ENCODE peak calls at places on chromosomes 7 and 10, in five cellular contexts. One of them, this sample, is unnamed.

GRCh38 chr10:33258951-33259350 is 75.5 kb downstream of the NRP1 start:
- DNase-seq in ELF-1: peak; percentile 62
- DNase-seq in HEK293T: no peak
- DNase-seq in stimulated activated CD4-positive, alpha-beta T cell treated with anti-CD3 and anti-CD28 coated beads, Interleukin-1b, Interleukin-23, amount 100 ng/mL, for 4 hours: no peak
- DNase-seq in pancreas: no peak
- DNase-seq in this sample: no peak

GRCh38 chr10:6297951-6298381 is 95.2 kb downstream of the PFKFB3 start:
- DNase-seq in ELF-1: no peak
- DNase-seq in HEK293T: no peak
- DNase-seq in stimulated activated CD4-positive, alpha-beta T cell treated with anti-CD3 and anti-CD28 coated beads, Interleukin-1b, Interleukin-23, amount 100 ng/mL, for 4 hours: no peak
- DNase-seq in pancreas: no peak
- DNase-seq in this sample: peak; percentile 41

GRCh38 chr10:72310636-72311035 is 36.9 kb downstream of the DDIT4 start:
- DNase-seq in ELF-1: no peak
- DNase-seq in HEK293T: no peak
- DNase-seq in stimulated activated CD4-positive, alpha-beta T cell treated with anti-CD3 and anti-CD28 coated beads, Interleukin-1b, Interleukin-23, amount 100 ng/mL, for 4 hours: no peak
- DNase-seq in pancreas: no peak
- DNase-seq in this sample: peak; percentile 60

GRCh38 chr7:141356096-141356495 is 195.1 kb upstream of the AGK start:
- DNase-seq in ELF-1: no peak
- DNase-seq in HEK293T: no peak
- DNase-seq in stimulated activated CD4-positive, alpha-beta T cell treated with anti-CD3 and anti-CD28 coated beads, Interleukin-1b, Interleukin-23, amount 100 ng/mL, for 4 hours: no peak
- DNase-seq in pancreas: no peak
- DNase-seq in this sample: no peak

GRCh38 chr10:90437452-90437851 is 420.4 kb downstream of the HTR7 start:
- DNase-seq in ELF-1: no peak
- DNase-seq in HEK293T: no peak
- DNase-seq in stimulated activated CD4-positive, alpha-beta T cell treated with anti-CD3 and anti-CD28 coated beads, Interleukin-1b, Interleukin-23, amount 100 ng/mL, for 4 hours: no peak
- DNase-seq in pancreas: no peak
- DNase-seq in this sample: no peak

GRCh38 chr7:121605297-121605640 is 209.2 kb upstream of the FAM3C start:
- DNase-seq in ELF-1: no peak
- DNase-seq in HEK293T: no peak
- DNase-seq in stimulated activated CD4-positive, alpha-beta T cell treated with anti-CD3 and anti-CD28 coated beads, Interleukin-1b, Interleukin-23, amount 100 ng/mL, for 4 hours: no peak
- DNase-seq in pancreas: no peak
- DNase-seq in this sample: no peak

GRCh38 chr7:92560602-92561001 is 29.6 kb downstream of the FAM133B start:
- DNase-seq in ELF-1: no peak
- DNase-seq in HEK293T: no peak
- DNase-seq in stimulated activated CD4-positive, alpha-beta T cell treated with anti-CD3 and anti-CD28 coated beads, Interleukin-1b, Interleukin-23, amount 100 ng/mL, for 4 hours: no peak
- DNase-seq in pancreas: no peak
- DNase-seq in this sample: no peak

GRCh38 chr7:95478139-95479037 is 7.4 kb upstream of the ASB4 start:
- DNase-seq in ELF-1: no peak
- DNase-seq in HEK293T: no peak
- DNase-seq in stimulated activated CD4-positive, alpha-beta T cell treated with anti-CD3 and anti-CD28 coated beads, Interleukin-1b, Interleukin-23, amount 100 ng/mL, for 4 hours: no peak
- DNase-seq in pancreas: no peak
- DNase-seq in this sample: no peak

GRCh38 chr7:75638607-75639070 is 100.1 kb downstream of the HIP1 start:
- DNase-seq in ELF-1: peak; percentile 58
- DNase-seq in HEK293T: peak; percentile 66
- DNase-seq in stimulated activated CD4-positive, alpha-beta T cell treated with anti-CD3 and anti-CD28 coated beads, Interleukin-1b, Interleukin-23, amount 100 ng/mL, for 4 hours: no peak
- DNase-seq in pancreas: no peak
- DNase-seq in this sample: peak; percentile 67

GRCh38 chr7:138089080-138089901 is 13.0 kb downstream of the AKR1D1 start:
- DNase-seq in ELF-1: no peak
- DNase-seq in HEK293T: no peak
- DNase-seq in stimulated activated CD4-positive, alpha-beta T cell treated with anti-CD3 and anti-CD28 coated beads, Interleukin-1b, Interleukin-23, amount 100 ng/mL, for 4 hours: no peak
- DNase-seq in pancreas: no peak
- DNase-seq in this sample: no peak